ENCODE peak calls at places on chromosomes 4 and X, in seven cellular contexts. F is HT1080, Q is nucleus accumbens, G is glutamatergic neuron, A is iPS DF 6.9, D is activated T-cell treated with anti-CD3 and anti-CD28 coated beads for 1 hour, M is HFFc6. J is an unnamed sample.

GRCh38 chr4:7066493-7066892 is 1.4 kb downstream of the GRPEL1 start:
- DNase-seq in F (no peak), Q (no peak), G (no peak), A (no peak), D (no peak), M (no peak), J (no peak)

GRCh38 chrX:103415068-103415467 is 38.7 kb downstream of the BEX3 start:
- DNase-seq in F (no peak), Q (no peak), G (no peak), A (no peak), D (no peak), M (no peak), J (no peak)

GRCh38 chr4:47068986-47069385 is 37.6 kb downstream of the GABRB1 start:
- DNase-seq in F (peak), Q (no peak), G (no peak), A (no peak), D (no peak), M (no peak), J (no peak)

GRCh38 chrX:128106630-128107029 is 54.4 kb upstream of the ACTRT1 start:
- DNase-seq in F (peak), Q (no peak), G (no peak), A (peak), D (no peak), M (no peak), J (peak)

GRCh38 chr4:2087170-2087569 is 28.0 kb downstream of the NAT8L start:
- DNase-seq in F (no peak), Q (no peak), G (no peak), A (no peak), D (no peak), M (peak), J (no peak)

GRCh38 chrX:16075087-16075486 is 48.3 kb upstream of the GRPR start:
- DNase-seq in F (no peak), Q (no peak), G (no peak), A (no peak), D (no peak), M (no peak), J (no peak)

GRCh38 chrX:84155938-84156337 is 32.1 kb downstream of the RPS6KA6 start:
- DNase-seq in F (no peak), Q (no peak), G (no peak), A (no peak), D (no peak), M (no peak), J (no peak)

GRCh38 chr4:7929530-7929951 is 10.1 kb downstream of the AFAP1 start:
- DNase-seq in F (no peak), Q (no peak), G (no peak), A (no peak), D (no peak), M (no peak), J (no peak)

GRCh38 chr4:24137596-24137962 is 247.7 kb upstream of the PPARGC1A start:
- DNase-seq in F (no peak), Q (no peak), G (no peak), A (no peak), D (no peak), M (no peak), J (no peak)

GRCh38 chrX:112048707-112049106 is 33.9 kb downstream of the TRPC5 start:
- DNase-seq in F (no peak), Q (no peak), G (no peak), A (no peak), D (no peak), M (no peak), J (no peak)

GRCh38 chrX:116239944-116240391 is 69.4 kb downstream of the AGTR2 start:
- DNase-seq in F (peak), Q (no peak), G (no peak), A (no peak), D (no peak), M (no peak), J (no peak)

GRCh38 chr4:57109847-57110634 is at the start of gene IGFBP7:
- DNase-seq in F (peak), Q (no peak), G (peak), A (no peak), D (no peak), M (peak), J (no peak)

GRCh38 chr4:190014771-190015537 is 12.1 kb downstream of the FRG2 start:
- DNase-seq in F (peak), Q (no peak), G (peak), A (no peak), D (no peak), M (no peak), J (no peak)

GRCh38 chr4:837772-838171 is 11.8 kb upstream of the CPLX1 start:
- DNase-seq in F (no peak), Q (no peak), G (no peak), A (no peak), D (no peak), M (no peak), J (no peak)